ENCODE peak calls at places on chromosomes 1 and 21, in six cellular contexts. One of them, this sample, is unnamed. For H3K4me1, the result is how much of the 10 kb centered on the place peaks cover.

GRCh38 chr1:204212715-204213114 is 1.1 kb downstream of the GOLT1A start:
- DNase-seq in GM23338: no peak
- DNase-seq in mesendoderm: no peak
- DNase-seq in adrenal gland: no peak
- DNase-seq in pancreas: no peak
- DNase-seq in ovary: no peak
- DNase-seq in this sample: no peak

GRCh38 chr21:46413365-46413696 is 45.4 kb upstream of the DIP2A start:
- DNase-seq in adrenal gland: no peak
- DNase-seq in pancreas: no peak
- DNase-seq in GM23338: no peak
- DNase-seq in ovary: no peak
- DNase-seq in mesendoderm: no peak
- DNase-seq in this sample: no peak

GRCh38 chr1:147470079-147470478 is 71.2 kb upstream of the BCL9 start:
- DNase-seq in adrenal gland: no peak
- DNase-seq in ovary: no peak
- DNase-seq in mesendoderm: no peak
- DNase-seq in pancreas: no peak
- DNase-seq in GM23338: no peak
- DNase-seq in this sample: no peak

GRCh38 chr1:8661185-8662110 is 156.0 kb downstream of the RERE start:
- DNase-seq in mesendoderm: peak
- DNase-seq in adrenal gland: peak
- DNase-seq in GM23338: peak
- DNase-seq in pancreas: peak
- DNase-seq in ovary: peak
- DNase-seq in this sample: no peak

GRCh38 chr21:29568020-29568419 is 269.3 kb downstream of the BACH1 start:
- DNase-seq in pancreas: no peak
- DNase-seq in adrenal gland: no peak
- DNase-seq in GM23338: no peak
- DNase-seq in ovary: no peak
- DNase-seq in mesendoderm: no peak
- DNase-seq in this sample: no peak

GRCh38 chr1:212070720-212071302 is 35.3 kb downstream of the DTL start:
- DNase-seq in ovary: no peak
- DNase-seq in pancreas: no peak
- DNase-seq in adrenal gland: no peak
- DNase-seq in mesendoderm: peak
- DNase-seq in GM23338: peak
- DNase-seq in this sample: no peak

GRCh38 chr1:211603191-211603701 is 24.3 kb upstream of the SLC30A1 start:
- DNase-seq in pancreas: no peak
- DNase-seq in adrenal gland: no peak
- DNase-seq in ovary: no peak
- DNase-seq in GM23338: no peak
- DNase-seq in mesendoderm: no peak
- DNase-seq in this sample: no peak

GRCh38 chr1:155004352-155005075 is 1.9 kb downstream of the ZBTB7B start:
- DNase-seq in ovary: no peak
- DNase-seq in GM23338: no peak
- DNase-seq in pancreas: no peak
- DNase-seq in mesendoderm: no peak
- DNase-seq in adrenal gland: no peak
- DNase-seq in this sample: no peak

GRCh38 chr1:218557731-218558130 is 212.6 kb downstream of the TGFB2 start:
- DNase-seq in GM23338: peak
- DNase-seq in ovary: peak
- DNase-seq in pancreas: peak
- DNase-seq in adrenal gland: peak
- DNase-seq in mesendoderm: no peak
- DNase-seq in this sample: no peak

GRCh38 chr1:116951175-116951935 is 41.6 kb downstream of the PTGFRN start:
- DNase-seq in mesendoderm: no peak
- DNase-seq in pancreas: no peak
- DNase-seq in ovary: no peak
- DNase-seq in adrenal gland: peak
- DNase-seq in GM23338: no peak
- DNase-seq in this sample: no peak

GRCh38 chr1:67316180-67316902 is 8.7 kb downstream of the IL12RB2 start:
- DNase-seq in ovary: no peak
- DNase-seq in adrenal gland: no peak
- DNase-seq in GM23338: no peak
- DNase-seq in pancreas: no peak
- DNase-seq in mesendoderm: no peak
- DNase-seq in this sample: no peak

GRCh38 chr21:38080888-38081287 is 164.6 kb upstream of the KCNJ6 start:
- DNase-seq in mesendoderm: no peak
- DNase-seq in pancreas: no peak
- DNase-seq in ovary: no peak
- DNase-seq in GM23338: no peak
- DNase-seq in adrenal gland: no peak
- DNase-seq in this sample: no peak

GRCh38 chr1:93804412-93804811 is 74.6 kb downstream of the DNTTIP2 start:
- DNase-seq in pancreas: no peak
- DNase-seq in GM23338: no peak
- DNase-seq in mesendoderm: no peak
- DNase-seq in adrenal gland: peak
- DNase-seq in ovary: no peak
- DNase-seq in this sample: no peak

GRCh38 chr1:109618614-109619404 is 607 bp downstream of the GNAT2 start:
- DNase-seq in GM23338: no peak
- DNase-seq in mesendoderm: no peak
- DNase-seq in adrenal gland: no peak
- DNase-seq in pancreas: no peak
- DNase-seq in ovary: no peak
- DNase-seq in this sample: no peak

GRCh38 chr1:245306628-245307410 is 152.0 kb downstream of the KIF26B start:
- DNase-seq in mesendoderm: no peak
- DNase-seq in pancreas: no peak
- DNase-seq in adrenal gland: no peak
- DNase-seq in GM23338: no peak
- DNase-seq in ovary: no peak
- DNase-seq in this sample: no peak

GRCh38 chr1:6519935-6520621 is 28.6 kb upstream of the PLEKHG5 start:
- DNase-seq in pancreas: no peak
- DNase-seq in mesendoderm: peak
- DNase-seq in GM23338: peak
- DNase-seq in adrenal gland: peak
- DNase-seq in ovary: peak
- DNase-seq in this sample: no peak

GRCh38 chr1:61642475-61643232 is 82.3 kb downstream of the TM2D1 start:
- DNase-seq in ovary: no peak
- DNase-seq in GM23338: peak
- DNase-seq in adrenal gland: no peak
- DNase-seq in pancreas: no peak
- DNase-seq in mesendoderm: peak
- DNase-seq in this sample: no peak

GRCh38 chr1:183484254-183484653 is 12.0 kb downstream of the SMG7 start:
- DNase-seq in GM23338: peak
- DNase-seq in mesendoderm: peak
- DNase-seq in pancreas: no peak
- DNase-seq in ovary: no peak
- DNase-seq in adrenal gland: no peak
- DNase-seq in this sample: no peak

GRCh38 chr1:145978860-145979745 is 14.6 kb downstream of the POLR3GL start:
- DNase-seq in ovary: peak
- DNase-seq in adrenal gland: peak
- DNase-seq in mesendoderm: peak
- DNase-seq in GM23338: peak
- DNase-seq in pancreas: peak
- DNase-seq in this sample: peak

GRCh38 chr1:112044745-112045144 is 55.3 kb upstream of the KCND3 start:
- DNase-seq in ovary: no peak
- DNase-seq in mesendoderm: no peak
- DNase-seq in GM23338: no peak
- DNase-seq in adrenal gland: no peak
- DNase-seq in pancreas: no peak
- DNase-seq in this sample: no peak

GRCh38 chr21:41928621-41929220 is 25.1 kb downstream of the C2CD2 start:
- DNase-seq in pancreas: no peak
- DNase-seq in ovary: no peak
- DNase-seq in adrenal gland: no peak
- DNase-seq in GM23338: no peak
- DNase-seq in mesendoderm: no peak
- DNase-seq in this sample: no peak

GRCh38 chr21:41931041-41931451 is 22.8 kb downstream of the C2CD2 start:
- DNase-seq in adrenal gland: no peak
- DNase-seq in ovary: no peak
- DNase-seq in pancreas: no peak
- DNase-seq in GM23338: no peak
- DNase-seq in mesendoderm: peak
- DNase-seq in this sample: no peak

GRCh38 chr21:41926807-41927171 is 27.0 kb downstream of the C2CD2 start:
- DNase-seq in mesendoderm: no peak
- DNase-seq in GM23338: no peak
- DNase-seq in ovary: no peak
- DNase-seq in adrenal gland: no peak
- DNase-seq in pancreas: no peak
- DNase-seq in this sample: no peak

GRCh38 chr21:41927727-41928409 is 25.9 kb downstream of the C2CD2 start:
- DNase-seq in adrenal gland: no peak
- DNase-seq in GM23338: no peak
- DNase-seq in pancreas: no peak
- DNase-seq in mesendoderm: no peak
- DNase-seq in ovary: no peak
- DNase-seq in this sample: no peak

DNA sequence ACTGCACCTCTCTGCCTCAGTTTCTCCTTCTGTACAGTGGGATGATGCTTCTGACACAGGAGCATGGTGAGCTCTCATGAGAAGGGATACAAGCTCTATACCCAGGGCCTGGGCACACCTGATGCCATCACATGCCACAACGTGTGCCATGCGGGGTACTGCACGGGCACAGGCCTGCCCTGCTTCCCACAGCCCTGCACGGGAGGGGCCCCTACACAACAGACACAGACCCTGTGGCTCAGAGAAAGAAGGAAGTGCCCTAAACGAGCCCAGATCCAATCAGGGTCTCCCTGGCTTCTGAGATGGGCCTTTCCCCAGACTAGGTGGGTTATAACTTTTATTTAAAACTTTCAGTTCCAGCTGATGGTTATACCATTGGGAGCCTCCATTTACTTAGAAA is 24.6 kb downstream of the C2CD2 start:
- DNase-seq in mesendoderm: no peak
- DNase-seq in pancreas: no peak
- DNase-seq in ovary: no peak
- DNase-seq in GM23338: no peak
- DNase-seq in adrenal gland: no peak
- DNase-seq in this sample: no peak
- H3K27ac ChIP-seq in mesendoderm: no peak
- H3K27ac ChIP-seq in pancreas: no peak
- H3K27ac ChIP-seq in ovary: no peak
- H3K27ac ChIP-seq in GM23338: no peak
- H3K27ac ChIP-seq in adrenal gland: peak
- H3K27ac ChIP-seq in this sample: no peak

GRCh38 chr1:160520999-160521398 is 2.1 kb downstream of the SLAMF6 start:
- DNase-seq in adrenal gland: no peak
- DNase-seq in GM23338: no peak
- DNase-seq in ovary: no peak
- DNase-seq in mesendoderm: no peak
- DNase-seq in pancreas: no peak
- DNase-seq in this sample: peak
- H3K4me3 ChIP-seq in adrenal gland: no peak
- H3K4me3 ChIP-seq in GM23338: no peak
- H3K4me3 ChIP-seq in ovary: no peak
- H3K4me3 ChIP-seq in mesendoderm: no peak
- H3K4me3 ChIP-seq in pancreas: no peak
- H3K4me3 ChIP-seq in this sample: peak

GRCh38 chr1:246566808-246567154 is 525 bp downstream of the CNST start:
- DNase-seq in ovary: no peak
- DNase-seq in adrenal gland: no peak
- DNase-seq in pancreas: no peak
- DNase-seq in mesendoderm: no peak
- DNase-seq in GM23338: no peak
- DNase-seq in this sample: no peak
- H3K4me1 ChIP-seq in ovary: under half
- H3K4me1 ChIP-seq in adrenal gland: half or more
- H3K4me1 ChIP-seq in pancreas: under half
- H3K4me1 ChIP-seq in mesendoderm: under half
- H3K4me1 ChIP-seq in GM23338: under half
- H3K4me1 ChIP-seq in this sample: half or more

GRCh38 chr1:65423884-65424655 is 3.6 kb downstream of the LEPR start:
- DNase-seq in GM23338: no peak
- DNase-seq in ovary: no peak
- DNase-seq in pancreas: no peak
- DNase-seq in adrenal gland: peak
- DNase-seq in mesendoderm: peak
- DNase-seq in this sample: no peak

GRCh38 chr1:65419681-65420589 is 533 bp upstream of the LEPR start:
- DNase-seq in pancreas: peak
- DNase-seq in ovary: peak
- DNase-seq in adrenal gland: peak
- DNase-seq in mesendoderm: peak
- DNase-seq in GM23338: peak
- DNase-seq in this sample: peak

GRCh38 chr1:65420590-65421340 is at the start of the genes LEPR and LEPROT:
- DNase-seq in ovary: no peak
- DNase-seq in adrenal gland: no peak
- DNase-seq in mesendoderm: peak
- DNase-seq in pancreas: no peak
- DNase-seq in GM23338: peak
- DNase-seq in this sample: no peak

GRCh38 chr1:65421341-65422174 is 1.1 kb downstream of the LEPR start:
- DNase-seq in mesendoderm: no peak
- DNase-seq in adrenal gland: no peak
- DNase-seq in ovary: no peak
- DNase-seq in pancreas: no peak
- DNase-seq in GM23338: no peak
- DNase-seq in this sample: no peak

DNA sequence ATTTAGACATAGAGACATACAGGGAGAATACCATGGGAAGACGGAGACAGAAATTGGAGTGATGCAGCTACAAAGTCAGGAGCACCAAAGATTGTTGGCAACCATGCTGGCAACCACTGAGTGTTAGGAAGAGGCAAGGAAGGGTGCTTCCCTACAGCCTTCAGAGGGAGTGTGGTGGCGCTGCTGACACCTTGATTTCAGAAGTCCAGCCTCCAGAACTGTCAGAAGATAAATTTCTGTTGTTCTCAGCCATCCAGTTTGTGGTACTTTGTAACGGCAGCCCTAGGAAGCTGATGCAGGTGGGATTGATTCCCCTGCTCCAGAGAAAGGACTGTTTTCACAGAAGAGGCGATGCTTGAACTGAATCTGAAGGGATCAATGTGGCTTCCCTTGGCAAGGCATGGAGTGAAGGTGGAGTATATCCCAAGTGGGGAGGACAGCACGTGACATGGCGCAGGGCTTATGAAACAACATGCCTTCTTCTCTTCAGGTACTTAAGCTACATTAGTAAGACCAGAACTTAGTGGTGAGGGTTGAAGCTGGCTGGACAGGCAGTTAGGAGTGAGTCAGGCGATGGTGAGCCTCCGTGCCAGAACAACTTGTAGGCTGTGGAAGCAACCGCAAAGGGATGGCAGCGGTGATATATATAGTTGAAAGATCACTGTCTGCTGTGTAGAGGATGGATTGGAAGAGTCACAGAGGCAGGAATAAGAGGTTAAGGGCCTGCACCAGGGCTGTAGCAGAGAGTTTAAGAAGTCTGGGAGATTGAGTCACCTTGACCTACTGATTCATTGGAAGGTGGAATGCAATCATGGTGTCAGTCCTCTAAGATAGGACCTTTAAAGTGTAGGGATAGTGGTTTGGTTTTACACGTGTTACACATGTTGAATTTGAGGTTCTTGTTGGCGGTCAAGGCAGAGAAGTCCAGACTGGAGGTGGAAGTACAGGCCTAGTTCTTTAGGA is 2.1 kb downstream of the LEPR start:
- DNase-seq in ovary: no peak
- DNase-seq in GM23338: no peak
- DNase-seq in pancreas: no peak
- DNase-seq in adrenal gland: peak
- DNase-seq in mesendoderm: no peak
- DNase-seq in this sample: no peak
- H3K27ac ChIP-seq in ovary: no peak
- H3K27ac ChIP-seq in GM23338: no peak
- H3K27ac ChIP-seq in pancreas: no peak
- H3K27ac ChIP-seq in adrenal gland: peak
- H3K27ac ChIP-seq in mesendoderm: no peak
- H3K27ac ChIP-seq in this sample: no peak